ENCODE peak calls at places on chromosome 18, in four cellular contexts. B, V, S and N are unnamed samples. For H3K4me1 and H3K27me3, the result is how much of the 10 kb centered on the place peaks cover.

GRCh38 chr18:3914833-3915598 is 465.0 kb downstream of the TGIF1 start:
- DNase-seq in V (no peak), S (no peak), B (no peak), N (no peak)

GRCh38 chr18:6482198-6482977 is 67.7 kb upstream of the L3MBTL4 start:
- DNase-seq in B (peak), S (peak), V (peak), N (no peak)

GRCh38 chr18:14919666-14920065 is 171.7 kb downstream of the ANKRD30B start:
- DNase-seq in S (no peak), B (no peak), V (no peak), N (no peak)

GRCh38 chr18:47815486-47816270 is 114.8 kb downstream of the SMAD2 start:
- DNase-seq in B (no peak), V (no peak), S (peak), N (no peak)

GRCh38 chr18:38872342-38872741 is 1306.7 kb upstream of the CELF4 start:
- DNase-seq in B (no peak), S (no peak), V (no peak), N (no peak)

GRCh38 chr18:74972354-74972753 is 236.6 kb downstream of the PTGR3 start:
- DNase-seq in V (no peak), B (no peak), S (no peak), N (no peak)

GRCh38 chr18:45413180-45413836 is 202.0 kb upstream of the SLC14A2 start:
- DNase-seq in B (no peak), S (no peak), V (no peak), N (no peak)

GRCh38 chr18:11752116-11752911 is 63.2 kb downstream of the GNAL start:
- DNase-seq in B (no peak), V (no peak), S (no peak), N (no peak)

GRCh38 chr18:55479656-55480420 is 108.2 kb downstream of the TCF4 start:
- DNase-seq in V (no peak), S (no peak), B (no peak), N (no peak)

GRCh38 chr18:3541549-3542386 is 91.8 kb downstream of the TGIF1 start:
- DNase-seq in S (peak), B (no peak), V (no peak), N (no peak)

GRCh38 chr18:74290831-74291770 is 662 bp downstream of the CYB5A start:
- DNase-seq in S (peak), V (no peak), B (peak), N (no peak)

GRCh38 chr18:11849845-11850747 is 1.1 kb upstream of the CHMP1B start:
- DNase-seq in B (peak), V (peak), S (peak), N (peak)

GRCh38 chr18:79572093-79572780 is 107.4 kb upstream of the CTDP1 start:
- DNase-seq in V (no peak), S (no peak), B (peak), N (no peak)

GRCh38 chr18:11149441-11150270 is at the start of gene PIEZO2:
- DNase-seq in B (peak), S (no peak), V (peak), N (no peak)

GRCh38 chr18:6807504-6808257 is 78.2 kb downstream of the ARHGAP28 start:
- DNase-seq in V (no peak), S (no peak), B (no peak), N (no peak)

GRCh38 chr18:54119524-54120019 is 104.9 kb downstream of the MBD2 start:
- DNase-seq in B (no peak), V (no peak), S (peak), N (peak)

GRCh38 chr18:46302866-46303485 is 198.8 kb downstream of the HAUS1 start:
- DNase-seq in B (no peak), S (no peak), V (no peak), N (no peak)

GRCh38 chr18:10798727-10799435 is 273.1 kb downstream of the NAPG start:
- DNase-seq in S (no peak), B (no peak), V (no peak), N (no peak)

GRCh38 chr18:69898241-69898861 is 49.3 kb downstream of the CD226 start:
- DNase-seq in B (no peak), V (no peak), S (no peak), N (no peak)

GRCh38 chr18:58893388-58894099 is 28.9 kb downstream of the ZNF532 start:
- DNase-seq in B (no peak), V (no peak), S (no peak), N (no peak)

GRCh38 chr18:45802814-45803492 is 22.5 kb upstream of the SIGLEC15 start:
- DNase-seq in B (no peak), S (peak), V (no peak), N (no peak)

GRCh38 chr18:14924226-14924625 is 176.3 kb downstream of the ANKRD30B start:
- DNase-seq in S (no peak), B (no peak), V (no peak), N (no peak)

DNA sequence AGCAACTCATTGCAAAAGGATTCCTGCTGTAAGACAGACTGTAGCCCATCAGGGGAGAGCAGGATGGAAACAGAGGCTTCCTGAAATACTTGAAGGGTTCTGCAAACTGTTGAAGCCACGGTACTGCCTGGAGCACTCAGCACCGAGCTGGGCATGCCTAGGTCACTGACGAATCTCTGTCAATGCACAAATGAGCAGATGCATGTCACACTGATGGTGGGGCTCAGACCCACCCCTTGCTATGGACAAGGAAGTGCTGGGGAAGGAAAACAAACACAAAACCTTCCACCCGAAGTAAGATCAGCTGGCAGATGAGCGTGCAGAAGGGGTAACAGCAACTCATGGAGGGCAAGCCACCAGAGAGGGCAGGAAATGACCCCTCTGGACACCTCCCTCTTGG is 136.7 kb downstream of the BCL2 start:
- DNase-seq in V (no peak), B (no peak), S (no peak), N (no peak)
- H3K4me1 ChIP-seq in V (half or more), B (under half), S (under half), N (under half)

GRCh38 chr18:35582899-35583558 is 1.5 kb downstream of the GALNT1 start:
- DNase-seq in B (no peak), S (peak), V (no peak), N (peak)
- H3K4me3 ChIP-seq in B (peak), S (peak), V (no peak), N (peak)

DNA sequence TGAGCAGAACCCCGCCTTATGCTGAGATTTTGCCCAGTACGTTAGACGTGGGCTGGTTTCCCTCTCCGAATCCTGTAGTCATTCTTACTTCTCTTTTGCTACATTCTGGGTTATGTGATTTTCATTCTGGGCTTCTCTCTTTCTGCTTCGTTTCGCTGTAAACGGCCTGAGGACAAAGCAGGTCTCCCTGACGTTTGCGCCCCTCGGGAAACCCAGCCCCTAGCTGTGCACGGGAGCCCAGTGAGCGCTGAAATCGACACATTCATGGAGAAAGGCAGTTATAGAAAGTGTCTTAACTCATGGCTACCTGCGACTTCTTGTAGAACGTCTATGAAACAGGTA is 22.7 kb upstream of the MC5R start:
- DNase-seq in S (no peak), V (no peak), B (no peak), N (no peak)
- H3K27me3 ChIP-seq in S (under half), V (under half), B (half or more), N (under half)

GRCh38 chr18:13540783-13541182 is 185.6 kb downstream of the FAM210A start:
- DNase-seq in S (no peak), V (no peak), B (no peak), N (no peak)
- H3K4me1 ChIP-seq in S (under half), V (under half), B (under half), N (under half)

GRCh38 chr18:37393945-37394609 is 171.5 kb downstream of the CELF4 start:
- DNase-seq in B (peak), V (peak), S (peak), N (peak)
- H3K4me3 ChIP-seq in B (peak), V (peak), S (no peak), N (peak)

GRCh38 chr18:48950536-48951447 is at the start of gene SMAD7:
- DNase-seq in V (peak), B (peak), S (no peak), N (no peak)
- H3K27me3 ChIP-seq in V (under half), B (under half), S (under half), N (under half)

GRCh38 chr18:31241900-31242409 is 76.0 kb upstream of the DSG1 start:
- DNase-seq in S (peak), B (no peak), V (no peak), N (peak)
- H3K4me1 ChIP-seq in S (under half), B (under half), V (half or more), N (under half)

GRCh38 chr18:50011813-50012445 is 183.0 kb downstream of the MYO5B start:
- DNase-seq in B (no peak), V (no peak), S (no peak), N (no peak)

GRCh38 chr18:50006470-50007046 is 188.4 kb downstream of the MYO5B start:
- DNase-seq in B (no peak), S (no peak), V (no peak), N (no peak)

GRCh38 chr18:50004013-50004412 is 190.7 kb upstream of the ACAA2 start:
- DNase-seq in B (no peak), V (no peak), S (no peak), N (no peak)

GRCh38 chr18:50009772-50010171 is 185.2 kb downstream of the MYO5B start:
- DNase-seq in V (peak), B (no peak), S (peak), N (peak)

DNA sequence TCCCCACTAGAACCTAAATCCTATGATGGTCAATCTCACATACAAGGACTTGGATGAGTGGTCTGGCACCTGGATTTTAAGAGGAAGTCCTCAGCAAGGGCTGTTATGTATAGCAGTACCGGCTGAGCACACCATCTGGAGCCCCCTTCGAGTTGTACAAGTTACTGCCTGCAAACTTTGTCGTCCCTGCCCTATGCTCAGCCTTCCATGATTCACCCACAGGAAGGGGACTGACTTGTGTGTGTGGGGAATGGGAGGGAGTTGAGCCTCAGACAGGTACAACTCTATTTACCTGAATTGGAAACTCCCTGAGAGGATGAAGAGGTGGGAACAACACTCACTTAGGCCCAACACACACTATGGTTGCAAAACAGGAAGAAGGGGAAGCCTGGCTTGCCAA is 186.6 kb downstream of the MYO5B start:
- DNase-seq in B (no peak), S (no peak), V (no peak), N (no peak)
- H3K4me3 ChIP-seq in B (no peak), S (no peak), V (no peak), N (no peak)

GRCh38 chr18:77145364-77145901 is 12.8 kb upstream of the MBP start:
- DNase-seq in B (no peak), S (no peak), V (no peak), N (no peak)

GRCh38 chr18:77147418-77147852 is 14.9 kb upstream of the MBP start:
- DNase-seq in V (no peak), S (no peak), B (no peak), N (no peak)

GRCh38 chr18:77143196-77143595 is 10.6 kb upstream of the MBP start:
- DNase-seq in B (no peak), S (no peak), V (no peak), N (no peak)

GRCh38 chr18:77146249-77147080 is 13.9 kb upstream of the MBP start:
- DNase-seq in B (no peak), S (no peak), V (no peak), N (no peak)

GRCh38 chr18:77144451-77145118 is 12.0 kb upstream of the MBP start:
- DNase-seq in S (no peak), B (no peak), V (no peak), N (no peak)
- H3K27me3 ChIP-seq in S (under half), B (under half), V (under half), N (under half)

GRCh38 chr18:23142285-23142929 is 7.1 kb downstream of the CABLES1 start:
- DNase-seq in V (no peak), B (no peak), S (no peak), N (no peak)

GRCh38 chr18:23145613-23146012 is 10.3 kb downstream of the CABLES1 start:
- DNase-seq in B (no peak), V (no peak), S (no peak), N (no peak)

GRCh38 chr18:23144628-23145027 is 9.3 kb downstream of the CABLES1 start:
- DNase-seq in V (no peak), S (no peak), B (no peak), N (no peak)

GRCh38 chr18:23143059-23143831 is 8.0 kb downstream of the CABLES1 start:
- DNase-seq in V (peak), S (peak), B (no peak), N (no peak)

GRCh38 chr18:23143871-23144270 is 8.6 kb downstream of the CABLES1 start:
- DNase-seq in V (peak), S (no peak), B (no peak), N (no peak)
- H3K4me1 ChIP-seq in V (under half), S (under half), B (under half), N (under half)